ENCODE peak calls at places on chromosomes 5 and 9, in four cellular contexts. One of them, this sample, is unnamed.

GRCh38 chr9:127723450-127723849 is 7.6 kb downstream of the TTC16 start:
- DNase-seq in cardiac muscle cell: no peak
- DNase-seq in amygdala: no peak
- DNase-seq in CD8-positive, alpha-beta memory T cell: no peak
- DNase-seq in this sample: no peak

GRCh38 chr5:27171696-27172362 is 133.4 kb upstream of the CDH9 start:
- DNase-seq in CD8-positive, alpha-beta memory T cell: no peak
- DNase-seq in cardiac muscle cell: no peak
- DNase-seq in amygdala: no peak
- DNase-seq in this sample: no peak

GRCh38 chr5:73515232-73515631 is 17.0 kb downstream of the BTF3 start:
- DNase-seq in amygdala: no peak
- DNase-seq in CD8-positive, alpha-beta memory T cell: no peak
- DNase-seq in cardiac muscle cell: no peak
- DNase-seq in this sample: no peak

GRCh38 chr5:27854243-27854852 is 816.0 kb upstream of the CDH9 start:
- DNase-seq in cardiac muscle cell: no peak
- DNase-seq in amygdala: no peak
- DNase-seq in CD8-positive, alpha-beta memory T cell: no peak
- DNase-seq in this sample: no peak

GRCh38 chr5:52073993-52074689 is 690.9 kb downstream of the ISL1 start:
- DNase-seq in amygdala: no peak
- DNase-seq in cardiac muscle cell: no peak
- DNase-seq in CD8-positive, alpha-beta memory T cell: no peak
- DNase-seq in this sample: no peak

GRCh38 chr9:108156270-108156998 is 666.9 kb upstream of the KLF4 start:
- DNase-seq in cardiac muscle cell: no peak
- DNase-seq in amygdala: no peak
- DNase-seq in CD8-positive, alpha-beta memory T cell: no peak
- DNase-seq in this sample: no peak

GRCh38 chr9:128846680-128847030 is 17.1 kb upstream of the SPOUT1 start:
- DNase-seq in amygdala: no peak
- DNase-seq in CD8-positive, alpha-beta memory T cell: no peak
- DNase-seq in cardiac muscle cell: no peak
- DNase-seq in this sample: no peak

GRCh38 chr5:176360894-176361436 is 599 bp downstream of the KIAA1191 start:
- DNase-seq in CD8-positive, alpha-beta memory T cell: no peak
- DNase-seq in amygdala: no peak
- DNase-seq in cardiac muscle cell: no peak
- DNase-seq in this sample: no peak

GRCh38 chr5:52356311-52356918 is 431.3 kb upstream of the ITGA1 start:
- DNase-seq in CD8-positive, alpha-beta memory T cell: no peak
- DNase-seq in cardiac muscle cell: peak
- DNase-seq in amygdala: no peak
- DNase-seq in this sample: no peak

GRCh38 chr5:79069488-79070001 is at the start of the genes BHMT2 and DMGDH:
- DNase-seq in cardiac muscle cell: no peak
- DNase-seq in amygdala: no peak
- DNase-seq in CD8-positive, alpha-beta memory T cell: no peak
- DNase-seq in this sample: no peak

GRCh38 chr5:33470544-33470943 is 29.8 kb downstream of the TARS1 start:
- DNase-seq in amygdala: no peak
- DNase-seq in cardiac muscle cell: peak
- DNase-seq in CD8-positive, alpha-beta memory T cell: no peak
- DNase-seq in this sample: no peak

GRCh38 chr9:13122756-13123369 is 156.6 kb downstream of the MPDZ start:
- DNase-seq in CD8-positive, alpha-beta memory T cell: no peak
- DNase-seq in cardiac muscle cell: no peak
- DNase-seq in amygdala: no peak
- DNase-seq in this sample: no peak

GRCh38 chr5:112290667-112291066 is 128.4 kb downstream of the EPB41L4A start:
- DNase-seq in cardiac muscle cell: no peak
- DNase-seq in CD8-positive, alpha-beta memory T cell: no peak
- DNase-seq in amygdala: no peak
- DNase-seq in this sample: no peak

GRCh38 chr9:35604578-35605335 is at the start of gene TESK1:
- DNase-seq in CD8-positive, alpha-beta memory T cell: peak
- DNase-seq in amygdala: no peak
- DNase-seq in cardiac muscle cell: peak
- DNase-seq in this sample: no peak

GRCh38 chr9:116198344-116198743 is 44.8 kb downstream of the PAPPA start:
- DNase-seq in amygdala: no peak
- DNase-seq in cardiac muscle cell: no peak
- DNase-seq in CD8-positive, alpha-beta memory T cell: no peak
- DNase-seq in this sample: no peak

GRCh38 chr5:36202521-36202961 is 39.2 kb downstream of the NADK2 start:
- DNase-seq in cardiac muscle cell: peak
- DNase-seq in amygdala: no peak
- DNase-seq in CD8-positive, alpha-beta memory T cell: no peak
- DNase-seq in this sample: no peak

GRCh38 chr5:178322736-178323540 is 90.3 kb upstream of the PHYKPL start:
- DNase-seq in cardiac muscle cell: no peak
- DNase-seq in CD8-positive, alpha-beta memory T cell: no peak
- DNase-seq in amygdala: no peak
- DNase-seq in this sample: no peak

GRCh38 chr9:14215614-14216013 is 98.3 kb downstream of the NFIB start:
- DNase-seq in CD8-positive, alpha-beta memory T cell: no peak
- DNase-seq in amygdala: no peak
- DNase-seq in cardiac muscle cell: no peak
- DNase-seq in this sample: no peak

GRCh38 chr5:88452820-88453219 is 184.2 kb upstream of the TMEM161B start:
- DNase-seq in cardiac muscle cell: peak
- DNase-seq in amygdala: no peak
- DNase-seq in CD8-positive, alpha-beta memory T cell: no peak
- DNase-seq in this sample: no peak

GRCh38 chr5:90843443-90843842 is 284.8 kb downstream of the ADGRV1 start:
- DNase-seq in cardiac muscle cell: no peak
- DNase-seq in CD8-positive, alpha-beta memory T cell: no peak
- DNase-seq in amygdala: no peak
- DNase-seq in this sample: no peak

GRCh38 chr9:98778251-98778650 is 18.1 kb downstream of the ANKS6 start:
- DNase-seq in cardiac muscle cell: no peak
- DNase-seq in amygdala: no peak
- DNase-seq in CD8-positive, alpha-beta memory T cell: no peak
- DNase-seq in this sample: no peak

GRCh38 chr5:123098767-123099513 is 9.9 kb downstream of the PRDM6 start:
- DNase-seq in amygdala: no peak
- DNase-seq in CD8-positive, alpha-beta memory T cell: no peak
- DNase-seq in cardiac muscle cell: no peak
- DNase-seq in this sample: no peak

GRCh38 chr9:121201045-121201737 is 478 bp downstream of the RAB14 start:
- DNase-seq in cardiac muscle cell: peak
- DNase-seq in CD8-positive, alpha-beta memory T cell: peak
- DNase-seq in amygdala: peak
- DNase-seq in this sample: peak

GRCh38 chr5:172700686-172701324 is 59.7 kb downstream of the NEURL1B start:
- DNase-seq in cardiac muscle cell: peak
- DNase-seq in CD8-positive, alpha-beta memory T cell: no peak
- DNase-seq in amygdala: no peak
- DNase-seq in this sample: no peak

GRCh38 chr9:134058716-134059115 is 9.1 kb downstream of the BRD3 start:
- DNase-seq in amygdala: no peak
- DNase-seq in CD8-positive, alpha-beta memory T cell: peak
- DNase-seq in cardiac muscle cell: no peak
- DNase-seq in this sample: no peak

GRCh38 chr9:131610231-131610761 is 65.0 kb downstream of the PRRT1B start:
- DNase-seq in CD8-positive, alpha-beta memory T cell: no peak
- DNase-seq in amygdala: no peak
- DNase-seq in cardiac muscle cell: no peak
- DNase-seq in this sample: no peak

This sample was measured in occipital lobe.